ENCODE peak calls at places on chromosomes 12 and 14, in five cellular contexts. L is GM23338, H is fibroblast of lung, R is fibroblast of the aortic adventitia, U is osteocyte. B is an unnamed sample.

GRCh38 chr14:40417777-40418401 is 985.7 kb upstream of the FBXO33 start:
- DNase-seq in L (peak; percentile 82), H (peak; percentile 4), R (no peak), U (no peak), B (no peak)

GRCh38 chr14:74973003-74973614 is 17.7 kb upstream of the PGF start:
- DNase-seq in L (no peak), H (peak; percentile 57), R (no peak), U (no peak), B (no peak)

GRCh38 chr14:76595266-76595665 is 166.0 kb upstream of the VASH1 start:
- DNase-seq in L (no peak), H (no peak), R (no peak), U (no peak), B (no peak)

GRCh38 chr12:118884226-118884625 is 97.1 kb upstream of the SRRM4 start:
- DNase-seq in L (no peak), H (no peak), R (no peak), U (no peak), B (no peak)

GRCh38 chr12:76554411-76555225 is 5.0 kb downstream of the OSBPL8 start:
- DNase-seq in L (no peak), H (no peak), R (no peak), U (no peak), B (no peak)

GRCh38 chr14:68774771-68775613 is 17.9 kb downstream of the ZFP36L1 start:
- DNase-seq in L (no peak), H (no peak), R (peak; percentile 80), U (no peak), B (no peak)

GRCh38 chr12:115227137-115227615 is 543.2 kb upstream of the TBX3 start:
- DNase-seq in L (no peak), H (peak; percentile 80), R (peak; percentile 88), U (no peak), B (no peak)

GRCh38 chr14:26987734-26988363 is 390.0 kb upstream of the NOVA1 start:
- DNase-seq in L (no peak), H (no peak), R (no peak), U (no peak), B (no peak)

GRCh38 chr14:51780006-51780692 is 80.3 kb upstream of the GNG2 start:
- DNase-seq in L (peak; percentile 89), H (peak; percentile 37), R (peak; percentile 78), U (no peak), B (peak; percentile 94)

GRCh38 chr14:37974421-37974820 is 233.3 kb upstream of the SSTR1 start:
- DNase-seq in L (no peak), H (no peak), R (no peak), U (no peak), B (no peak)

GRCh38 chr14:90053044-90053443 is 8.8 kb upstream of the KCNK13 start:
- DNase-seq in L (no peak), H (peak; percentile 29), R (peak; percentile 16), U (no peak), B (no peak)

GRCh38 chr12:56257491-56258067 is 605 bp downstream of the ANKRD52 start:
- DNase-seq in L (peak; percentile 87), H (peak; percentile 46), R (peak; percentile 21), U (no peak), B (no peak)

GRCh38 chr12:96327346-96327745 is 72.9 kb downstream of the CDK17 start:
- DNase-seq in L (no peak), H (no peak), R (no peak), U (no peak), B (no peak)

GRCh38 chr12:8644345-8645248 is 18.0 kb downstream of the MFAP5 start:
- DNase-seq in L (no peak), H (no peak), R (no peak), U (peak; percentile 25), B (no peak)

GRCh38 chr14:70827366-70828151 is 18.2 kb upstream of the MAP3K9 start:
- DNase-seq in L (no peak), H (no peak), R (no peak), U (no peak), B (no peak)

GRCh38 chr12:62698701-62699101 is 232.1 kb downstream of the MON2 start:
- DNase-seq in L (no peak), H (peak; percentile 85), R (peak; percentile 92), U (no peak), B (no peak)

GRCh38 chr14:68241862-68242490 is 422.4 kb downstream of the RAD51B start:
- DNase-seq in L (no peak), H (no peak), R (no peak), U (no peak), B (no peak)

GRCh38 chr14:92990456-92991430 is 67.8 kb downstream of the CHGA start:
- DNase-seq in L (no peak), H (no peak), R (no peak), U (no peak), B (no peak)

GRCh38 chr12:121579190-121579791 is 1.5 kb downstream of the KDM2B start:
- DNase-seq in L (peak; percentile 73), H (no peak), R (no peak), U (no peak), B (no peak)

GRCh38 chr12:113077057-113077858 is 20.7 kb downstream of the DTX1 start:
- DNase-seq in L (peak; percentile 48), H (no peak), R (no peak), U (no peak), B (no peak)

GRCh38 chr14:56862843-56863242 is 52.6 kb upstream of the OTX2 start:
- DNase-seq in L (no peak), H (no peak), R (no peak), U (no peak), B (no peak)

GRCh38 chr12:108638141-108638823 is 4.6 kb upstream of the SELPLG start:
- DNase-seq in L (peak; percentile 80), H (no peak), R (no peak), U (no peak), B (no peak)

GRCh38 chr14:37411079-37411735 is 183.8 kb downstream of the FOXA1 start:
- DNase-seq in L (no peak), H (no peak), R (no peak), U (no peak), B (no peak)

GRCh38 chr12:124782132-124782531 is 81.5 kb downstream of the SCARB1 start:
- DNase-seq in L (peak; percentile 21), H (no peak), R (no peak), U (no peak), B (no peak)

GRCh38 chr14:76136476-76137160 is 15.1 kb upstream of the GPATCH2L start:
- DNase-seq in L (no peak), H (no peak), R (no peak), U (peak; percentile 13), B (no peak)

GRCh38 chr12:57474862-57475261 is 4.8 kb downstream of the ARHGAP9 start:
- DNase-seq in L (no peak), H (no peak), R (no peak), U (no peak), B (no peak)

GRCh38 chr14:100278702-100279101 is 27.5 kb downstream of the SLC25A29 start:
- DNase-seq in L (no peak), H (peak; percentile 74), R (peak; percentile 60), U (no peak), B (no peak)

GRCh38 chr14:100279563-100279962 is 26.7 kb downstream of the SLC25A29 start:
- DNase-seq in L (no peak), H (no peak), R (no peak), U (no peak), B (no peak)

GRCh38 chr14:100282083-100282350 is 24.2 kb downstream of the SLC25A29 start:
- DNase-seq in L (no peak), H (no peak), R (no peak), U (no peak), B (no peak)

GRCh38 chr14:100281286-100282082 is 24.8 kb downstream of the SLC25A29 start:
- DNase-seq in L (peak; percentile 67), H (no peak), R (no peak), U (no peak), B (no peak)

DNA sequence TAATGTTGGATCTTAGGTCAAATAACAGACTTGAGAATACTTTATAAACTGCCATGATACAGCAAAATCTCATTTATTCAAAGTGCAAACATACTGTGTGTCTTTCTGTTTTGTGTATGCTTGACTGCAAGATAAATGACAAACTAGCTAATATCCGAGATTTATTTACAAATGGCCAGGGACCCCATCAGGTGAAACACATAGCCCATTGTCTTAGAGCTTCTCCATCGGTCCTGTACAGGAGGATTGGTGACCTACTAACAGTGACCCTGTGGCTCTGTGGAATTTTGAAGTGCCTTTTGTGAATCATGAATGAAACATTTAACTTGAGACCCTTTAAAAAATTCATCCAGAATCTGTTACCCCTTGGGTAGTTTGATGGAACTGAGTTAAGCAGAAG is 27.1 kb downstream of the SLC25A29 start:
- DNase-seq in L (no peak), H (no peak), R (no peak), U (no peak), B (no peak)
- TF ChIP-seq CTCF in L (no peak), H (no peak), R (no peak), U (peak; percentile 1), B (no peak)

GRCh38 chr14:25833341-25834121 is 764.3 kb downstream of the NOVA1 start:
- DNase-seq in L (peak; percentile 74), H (peak; percentile 13), R (peak; percentile 64), U (no peak), B (no peak)
- TF ChIP-seq CTCF in L (peak; percentile 79), H (no peak), R (peak; percentile 61), U (peak; percentile 9), B (peak; percentile 34)

DNA sequence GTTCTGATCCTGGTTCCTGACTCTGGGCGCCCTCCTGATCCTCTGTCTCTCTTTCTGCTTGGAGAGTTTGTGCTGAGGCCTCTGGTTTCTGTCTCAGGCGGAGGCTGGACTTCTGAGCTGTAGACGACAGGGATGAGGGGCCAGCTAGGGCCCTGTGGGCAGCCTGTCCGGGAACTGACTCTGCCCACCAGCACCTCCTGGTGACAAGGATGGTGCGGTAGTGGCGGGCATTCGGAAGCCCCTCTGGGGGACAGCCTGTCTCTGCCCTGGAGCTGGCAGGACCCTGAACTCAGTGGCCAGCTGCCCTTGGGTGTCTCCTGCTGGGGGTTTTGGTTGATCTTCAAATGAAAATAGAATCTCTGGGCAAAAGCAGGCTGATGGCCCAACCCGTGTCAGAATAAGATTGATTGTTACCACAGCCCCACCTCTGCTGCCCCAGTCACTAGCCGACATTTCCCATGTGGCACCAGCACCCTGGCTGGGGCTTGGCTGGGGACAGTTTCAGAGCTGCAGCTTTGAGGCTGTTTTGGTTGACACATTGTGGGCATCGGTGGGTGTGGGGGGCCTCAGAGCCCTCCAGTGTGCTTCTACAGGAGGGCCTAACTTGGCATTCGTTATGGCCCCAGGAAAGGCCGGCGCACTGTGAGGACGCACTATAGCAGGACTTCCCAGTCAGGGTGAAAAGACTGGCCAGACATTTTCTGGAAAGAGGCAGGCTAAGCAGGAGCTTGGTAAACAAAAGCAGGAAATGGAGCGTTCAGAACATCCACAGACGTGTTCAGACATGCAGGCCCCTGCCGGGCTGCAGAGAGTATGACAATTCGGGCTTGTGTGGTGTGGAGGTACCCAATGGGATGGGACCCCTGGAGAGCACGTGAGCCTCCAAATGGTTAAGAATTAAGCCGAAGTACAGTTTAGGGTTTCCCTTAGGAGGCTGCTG is 16.1 kb downstream of the KRT80 start:
- DNase-seq in L (no peak), H (peak; percentile 50), R (no peak), U (no peak), B (no peak)
- TF ChIP-seq CTCF in L (peak; percentile 51), H (peak; percentile 20), R (peak; percentile 24), U (peak; percentile 11), B (no peak)

DNA sequence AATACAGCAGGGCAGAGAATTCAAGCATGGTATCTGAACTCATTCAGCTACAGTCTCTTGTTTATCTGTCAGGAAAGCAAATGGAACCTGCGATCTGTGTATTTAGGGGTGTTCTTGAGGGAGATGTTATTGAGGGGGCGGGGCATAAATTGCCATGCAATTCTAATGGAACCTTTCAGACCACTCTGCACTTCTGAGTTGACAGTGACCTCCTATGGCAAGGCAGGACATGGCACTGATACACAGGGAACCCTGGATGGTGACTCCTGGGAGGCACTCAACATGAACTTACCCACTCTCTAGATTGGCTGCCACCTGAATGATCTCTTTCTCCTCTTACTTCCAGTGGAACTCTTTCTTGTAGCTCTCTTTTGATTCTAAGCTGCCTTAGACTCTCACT is 787.3 kb downstream of the VRK1 start:
- DNase-seq in L (peak; percentile 46), H (no peak), R (no peak), U (no peak), B (peak; percentile 47)
- TF ChIP-seq CTCF in L (peak; percentile 67), H (no peak), R (no peak), U (no peak), B (no peak)